ENCODE peak calls at places on chromosomes 12 and 14, in six cellular contexts. X is SJSA1; P is cardiac muscle cell; K is CD8-positive, alpha-beta T cell; C is CD8-positive, alpha-beta memory T cell; B is BE2C. V is an unnamed sample. For H3K4me1, the result is how much of the 10 kb centered on the place peaks cover.

GRCh38 chr14:63875311-63875710 is 22.5 kb downstream of the SYNE2 start:
- DNase-seq in X (no peak), P (no peak), K (no peak), C (no peak), B (no peak), V (no peak)

GRCh38 chr12:9906888-9907287 is 25.3 kb downstream of the CLEC2A start:
- DNase-seq in X (no peak), P (no peak), K (peak), C (peak), B (no peak), V (no peak)

GRCh38 chr12:3117628-3118027 is 40.4 kb downstream of the TSPAN9 start:
- DNase-seq in X (no peak), P (no peak), K (no peak), C (no peak), B (no peak), V (peak)

GRCh38 chr14:60652674-60653387 is 3.6 kb upstream of the SIX1 start:
- DNase-seq in X (no peak), P (no peak), K (no peak), C (no peak), B (no peak), V (no peak)

GRCh38 chr14:37150414-37150813 is 22.0 kb downstream of the SLC25A21 start:
- DNase-seq in X (no peak), P (peak), K (no peak), C (no peak), B (no peak), V (peak)

GRCh38 chr12:26848156-26848825 is 15.3 kb upstream of the ITPR2 start:
- DNase-seq in X (no peak), P (no peak), K (no peak), C (no peak), B (no peak), V (peak)

GRCh38 chr14:40074169-40074568 is 641.9 kb upstream of the FBXO33 start:
- DNase-seq in X (no peak), P (no peak), K (no peak), C (no peak), B (no peak), V (no peak)

GRCh38 chr12:96237465-96238077 is 43.4 kb downstream of the ELK3 start:
- DNase-seq in X (peak), P (no peak), K (peak), C (peak), B (no peak), V (peak)

DNA sequence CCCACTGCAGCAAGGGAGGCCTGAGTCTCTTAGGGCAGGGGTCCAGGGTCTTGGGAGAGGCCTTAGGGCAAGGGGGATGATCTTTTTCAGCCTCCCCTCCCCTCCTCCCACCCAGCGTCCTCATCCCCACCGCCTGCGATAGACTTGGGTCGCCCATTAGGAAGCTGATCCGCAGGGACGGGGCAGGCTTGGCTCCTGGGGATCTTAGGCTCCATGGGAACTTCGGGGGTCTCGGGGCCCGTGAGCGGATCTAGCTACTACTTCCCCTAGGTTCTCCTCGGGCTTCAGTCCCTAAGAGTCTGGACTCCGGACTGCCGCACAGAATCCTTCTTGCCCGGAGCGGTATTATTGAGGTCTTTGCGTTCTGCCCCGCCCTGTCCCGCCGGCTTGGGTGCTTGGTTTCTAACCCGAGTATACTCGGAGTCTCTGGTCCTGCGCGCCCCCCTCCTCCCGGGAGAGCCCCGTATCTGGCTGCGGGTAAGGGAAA is 2.2 kb upstream of the PTHLH start:
- DNase-seq in X (no peak), P (no peak), K (no peak), C (no peak), B (no peak), V (no peak)
- H3K4me3 ChIP-seq in X (no peak), P (no peak), K (no peak), C (no peak), B (peak), V (peak)

DNA sequence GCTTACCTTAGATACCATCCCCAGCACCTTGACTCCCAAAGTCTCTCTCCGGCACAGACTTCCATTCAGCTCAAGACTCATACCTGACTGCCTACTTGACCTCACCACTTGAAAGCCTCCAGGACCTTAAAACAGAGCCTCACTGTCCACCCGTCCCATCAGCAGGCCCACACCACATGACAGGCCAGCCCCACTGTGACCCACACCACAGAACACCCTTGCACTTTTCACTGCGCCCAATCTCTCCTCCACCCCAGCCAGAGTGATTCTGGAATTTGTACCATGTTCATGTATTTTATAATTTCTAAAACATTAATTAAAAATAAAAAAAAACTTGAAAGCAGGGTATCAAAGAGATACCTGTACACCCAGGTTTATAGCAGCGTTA is 28.0 kb upstream of the PLEKHG6 start:
- DNase-seq in X (no peak), P (no peak), K (no peak), C (no peak), B (no peak), V (no peak)
- H3K4me1 ChIP-seq in X (half or more), P (under half), K (under half), C (under half), B (under half), V (half or more)

DNA sequence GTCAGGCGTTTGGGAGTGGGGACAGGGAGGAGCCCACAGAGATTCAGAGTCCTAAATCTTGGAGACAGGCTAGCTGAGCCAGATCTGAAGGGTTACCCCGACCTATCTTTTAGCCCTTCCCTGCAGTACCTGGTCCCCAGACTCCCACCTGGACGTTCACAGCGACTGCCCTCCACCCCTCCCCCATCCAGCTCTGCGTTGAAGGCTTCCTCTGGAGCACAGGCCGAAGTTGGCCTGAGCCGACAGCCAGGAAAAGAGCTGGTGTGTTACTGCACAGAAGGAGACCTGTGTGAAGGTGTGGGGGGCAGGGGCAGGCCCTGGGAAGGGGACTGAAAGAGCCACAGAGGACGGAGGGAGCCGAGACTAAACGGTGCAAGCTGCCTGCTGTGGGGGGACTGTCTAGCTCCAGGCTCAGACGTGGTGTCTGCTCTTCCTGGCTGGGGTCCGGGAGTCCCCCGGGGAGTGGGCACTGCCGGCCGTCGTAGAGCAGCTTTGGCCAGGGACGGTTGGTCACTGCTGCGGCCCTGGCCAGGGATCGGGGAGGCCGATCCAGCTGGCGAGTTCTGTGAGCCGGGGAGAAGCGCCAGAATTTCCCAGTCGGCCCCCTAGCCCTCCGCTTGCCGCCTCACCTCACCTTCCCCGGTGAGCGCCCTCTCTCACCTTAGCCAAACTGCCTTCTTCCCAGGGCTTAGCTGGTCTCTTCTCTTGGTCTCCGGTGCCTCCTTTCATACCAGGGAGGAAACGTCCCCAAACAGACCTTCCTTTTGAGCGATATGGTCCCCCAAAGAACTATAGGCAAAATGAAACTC is 869 bp upstream of the COL2A1 start:
- DNase-seq in X (peak), P (peak), K (no peak), C (no peak), B (no peak), V (no peak)
- H3K4me3 ChIP-seq in X (no peak), P (peak), K (peak), C (no peak), B (no peak), V (no peak)

GRCh38 chr14:51041117-51041531 is 53.8 kb downstream of the TRIM9 start:
- DNase-seq in X (no peak), P (peak), K (no peak), C (no peak), B (no peak), V (no peak)

GRCh38 chr14:51041853-51042252 is 53.1 kb downstream of the TRIM9 start:
- DNase-seq in X (no peak), P (no peak), K (no peak), C (no peak), B (no peak), V (no peak)

GRCh38 chr14:51039285-51039684 is 55.6 kb downstream of the TRIM9 start:
- DNase-seq in X (no peak), P (no peak), K (no peak), C (no peak), B (no peak), V (no peak)

GRCh38 chr14:51044961-51045360 is 49.9 kb downstream of the TRIM9 start:
- DNase-seq in X (no peak), P (no peak), K (no peak), C (no peak), B (no peak), V (no peak)
- H3K4me1 ChIP-seq in X (under half), P (under half), K (under half), C (under half), B (under half), V (under half)

DNA sequence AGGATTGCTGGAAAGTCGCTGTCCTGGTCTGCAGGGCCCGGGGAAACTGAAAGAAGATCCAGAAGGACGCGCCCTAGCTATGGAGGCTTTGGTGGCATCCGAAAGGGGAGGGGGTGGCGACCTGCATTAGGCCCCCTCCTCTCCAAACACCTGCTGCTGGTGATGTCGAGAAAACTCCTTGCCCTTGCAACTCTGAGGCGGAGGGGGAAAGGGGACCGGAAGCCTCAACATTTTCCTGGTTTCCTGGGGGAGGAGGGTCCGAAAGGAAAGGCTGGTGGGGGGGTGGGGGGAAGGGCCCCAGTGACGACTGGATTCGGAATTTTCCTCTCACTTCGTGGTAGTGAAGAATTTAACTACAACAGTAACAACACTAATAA is 421.1 kb downstream of the VRK1 start:
- DNase-seq in X (no peak), P (peak), K (no peak), C (no peak), B (no peak), V (no peak)
- H3K4me3 ChIP-seq in X (no peak), P (peak), K (peak), C (peak), B (no peak), V (peak)

DNA sequence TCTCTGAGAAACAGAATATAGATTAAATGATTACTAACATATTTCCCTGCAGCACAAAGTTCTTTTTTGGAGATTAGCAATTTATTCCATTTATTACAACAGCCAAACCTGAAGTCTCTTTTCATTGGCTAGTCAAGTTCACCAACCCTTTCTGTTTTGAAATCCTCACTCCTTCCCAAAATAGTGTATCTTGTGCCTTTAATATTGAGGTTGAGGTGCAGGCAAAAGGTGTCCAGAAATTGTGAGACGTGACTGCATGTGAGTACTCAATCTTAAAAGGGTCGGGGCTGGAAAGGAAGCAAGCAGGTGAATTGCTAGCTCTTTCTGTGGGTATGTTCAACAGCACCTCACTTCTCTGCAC is 11.1 kb upstream of the FOXN3 start:
- DNase-seq in X (no peak), P (no peak), K (no peak), C (no peak), B (no peak), V (peak)
- H3K4me1 ChIP-seq in X (half or more), P (under half), K (under half), C (under half), B (under half), V (half or more)

V was measured in adipocyte.